ENCODE peak calls at places on chromosomes 11 and 22, in seven cellular contexts. K, T, M, R, Q, E and C are unnamed samples.

GRCh38 chr11:88543902-88544655 is 206.5 kb upstream of the CTSC start:
- DNase-seq in K (peak; percentile 87), E (peak; percentile 92), Q (peak; percentile 56), T (peak; percentile 56), M (peak; percentile 38), R (peak; percentile 69), C (peak; percentile 83)

GRCh38 chr22:17198188-17199130 is 20.8 kb downstream of the ADA2 start:
- DNase-seq in Q (no peak), R (peak; percentile 45), T (no peak), E (no peak), K (no peak), M (no peak), C (peak; percentile 87)

GRCh38 chr22:17097701-17098100 is 12.9 kb downstream of the IL17RA start:
- DNase-seq in Q (no peak), M (no peak), R (no peak), E (no peak), T (no peak), K (no peak), C (no peak)

GRCh38 chr11:104549019-104549418 is 349.2 kb downstream of the CASP12 start:
- DNase-seq in M (no peak), K (no peak), Q (no peak), R (no peak), E (no peak), T (no peak), C (no peak)

GRCh38 chr11:111393096-111393495 is 14.0 kb upstream of the POU2AF1 start:
- DNase-seq in Q (no peak), T (no peak), R (no peak), E (no peak), K (peak; percentile 25), M (no peak), C (no peak)

GRCh38 chr11:96338910-96339703 is 3.9 kb downstream of the MAML2 start:
- DNase-seq in R (peak; percentile 31), K (peak; percentile 92), T (peak; percentile 9), E (no peak), M (no peak), Q (no peak), C (no peak)

GRCh38 chr11:76444384-76445121 is at the start of gene EMSY:
- DNase-seq in T (peak; percentile 86), M (peak; percentile 95), E (peak; percentile 99), K (peak; percentile 99), Q (peak; percentile 94), R (peak; percentile 97), C (peak; percentile 98)

GRCh38 chr22:48761546-48761945 is 1066.1 kb downstream of the BRD1 start:
- DNase-seq in R (no peak), M (no peak), T (no peak), Q (no peak), E (no peak), K (no peak), C (no peak)

GRCh38 chr22:28232231-28232630 is 313.2 kb upstream of the PITPNB start:
- DNase-seq in R (no peak), Q (no peak), E (no peak), M (no peak), K (no peak), T (no peak), C (no peak)

GRCh38 chr11:128714881-128715280 is 21.0 kb downstream of the FLI1 start:
- DNase-seq in K (peak; percentile 81), E (no peak), T (no peak), R (no peak), Q (no peak), M (no peak), C (no peak)
- H3K4me1 ChIP-seq in K (peaks cover 37% of the 10 kb centered on the region), E (peaks cover 8% of the 10 kb centered on the region), T (peaks cover 93% of the 10 kb centered on the region), R (peaks cover 4% of the 10 kb centered on the region), Q (no peaks in the 10 kb centered on the region), M (peaks cover 35% of the 10 kb centered on the region), C (peaks cover 6% of the 10 kb centered on the region)

DNA sequence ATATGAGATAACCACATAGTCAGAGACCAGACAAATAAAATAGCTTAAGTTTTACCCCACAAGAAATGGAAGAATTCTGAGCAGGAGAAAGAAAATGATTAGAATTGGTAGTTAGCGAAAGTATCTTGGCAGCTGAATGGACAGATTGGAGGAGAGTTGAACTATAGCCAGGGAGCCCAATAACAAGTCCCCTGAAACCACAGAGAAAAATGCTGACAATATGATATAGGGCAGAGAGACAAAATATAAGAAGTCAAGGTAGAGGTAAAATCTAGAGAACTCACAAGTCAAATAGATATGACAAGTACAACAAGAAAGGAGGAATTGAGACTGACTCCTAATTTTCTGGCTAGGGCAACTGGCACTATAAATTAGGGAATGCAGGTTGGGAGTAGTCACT is 125.6 kb downstream of the MRTFA start:
- DNase-seq in K (no peak), M (no peak), Q (no peak), R (no peak), T (no peak), E (no peak), C (no peak)
- H3K4me1 ChIP-seq in K (peaks cover 54% of the 10 kb centered on the region), M (peaks cover 68% of the 10 kb centered on the region), Q (peaks cover 66% of the 10 kb centered on the region), R (no peaks in the 10 kb centered on the region), T (no peaks in the 10 kb centered on the region), E (peaks cover 53% of the 10 kb centered on the region), C (no peaks in the 10 kb centered on the region)

GRCh38 chr11:108931168-108931567 is 266.3 kb downstream of the DDX10 start:
- DNase-seq in E (no peak), M (no peak), T (no peak), K (no peak), Q (no peak), R (no peak), C (no peak)
- H3K4me1 ChIP-seq in E (peaks cover 4% of the 10 kb centered on the region), M (peaks cover 7% of the 10 kb centered on the region), T (no peaks in the 10 kb centered on the region), K (peaks cover 18% of the 10 kb centered on the region), Q (no peaks in the 10 kb centered on the region), R (no peaks in the 10 kb centered on the region), C (no peaks in the 10 kb centered on the region)

DNA sequence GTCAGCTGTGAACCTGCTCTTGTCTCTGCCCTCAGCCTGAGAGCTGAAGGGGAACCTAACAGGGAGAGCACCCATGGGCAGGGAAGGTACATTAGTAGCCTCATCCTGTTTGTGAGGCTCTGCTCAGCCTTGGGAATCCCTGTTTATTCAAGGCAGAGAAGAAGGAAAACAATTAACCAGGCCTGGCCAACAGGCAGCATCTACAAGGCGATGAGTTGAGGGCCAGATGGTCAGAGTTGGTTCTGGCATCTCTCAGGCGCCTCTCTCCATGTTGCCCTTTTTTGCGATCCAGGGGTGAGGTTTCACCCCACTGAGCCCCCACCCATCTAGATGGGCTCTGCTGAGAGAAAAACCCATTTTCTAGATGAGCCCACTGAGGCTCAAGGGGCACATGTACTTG is 54.0 kb upstream of the TOP3B start:
- DNase-seq in R (no peak), M (no peak), K (no peak), Q (no peak), E (no peak), T (no peak), C (no peak)
- H3K4me1 ChIP-seq in R (no peaks in the 10 kb centered on the region), M (peaks cover 5% of the 10 kb centered on the region), K (no peaks in the 10 kb centered on the region), Q (no peaks in the 10 kb centered on the region), E (no peaks in the 10 kb centered on the region), T (no peaks in the 10 kb centered on the region), C (no peaks in the 10 kb centered on the region)

GRCh38 chr11:65419773-65420481 is 2.7 kb upstream of the NEAT1 start:
- DNase-seq in M (peak; percentile 84), E (no peak), K (peak; percentile 91), R (peak; percentile 89), T (peak; percentile 55), Q (peak; percentile 90), C (no peak)

GRCh38 chr11:65422104-65422632 is 430 bp upstream of the NEAT1 start:
- DNase-seq in T (peak; percentile 88), Q (peak; percentile 99), M (peak; percentile 84), K (peak; percentile 94), R (peak; percentile 99), E (no peak), C (peak; percentile 89)

GRCh38 chr11:65419460-65419772 is 3.2 kb upstream of the NEAT1 start:
- DNase-seq in K (no peak), M (no peak), Q (peak; percentile 56), R (no peak), E (no peak), T (no peak), C (no peak)

GRCh38 chr11:65421204-65422103 is 1.1 kb upstream of the NEAT1 start:
- DNase-seq in E (no peak), R (peak; percentile 93), K (peak; percentile 99), M (peak; percentile 97), Q (peak; percentile 91), T (peak; percentile 81), C (no peak)

DNA sequence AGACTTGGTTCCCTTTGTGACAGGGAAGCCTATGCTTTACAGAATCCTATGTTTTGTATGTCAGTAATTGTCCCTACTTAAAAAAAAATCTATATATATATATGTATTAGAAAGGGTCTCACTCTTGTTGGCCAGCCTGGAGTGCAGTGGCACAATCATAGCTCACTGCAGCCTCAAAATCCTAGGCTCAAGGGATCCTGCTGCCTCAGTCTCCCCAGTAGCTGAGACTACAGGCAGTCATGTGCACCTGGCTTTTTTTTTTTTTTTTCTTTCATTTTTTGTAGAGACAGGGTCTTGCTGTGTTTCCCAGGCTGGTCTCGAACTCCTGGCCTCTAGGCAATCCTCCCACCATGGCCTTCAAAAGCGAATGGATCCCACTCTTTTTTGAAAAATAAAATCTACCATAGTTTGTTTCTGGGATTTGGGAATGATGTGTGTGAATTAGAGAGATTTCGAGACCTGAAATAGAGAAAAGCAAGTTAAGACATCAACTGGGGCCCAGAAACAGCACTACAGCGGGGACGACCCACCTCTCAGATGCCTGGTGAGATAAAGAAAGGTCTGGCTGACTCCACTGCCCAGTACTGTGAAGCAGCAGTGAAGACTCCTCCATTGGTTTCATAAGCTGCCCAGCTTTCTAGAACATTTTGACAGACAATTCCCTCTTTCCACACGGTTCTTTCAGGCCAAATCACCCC is 1.9 kb upstream of the NEAT1 start:
- DNase-seq in T (no peak), Q (no peak), M (no peak), K (no peak), E (no peak), R (no peak), C (no peak)
- H3K4me1 ChIP-seq in T (peaks cover 59% of the 10 kb centered on the region), Q (peaks cover 51% of the 10 kb centered on the region), M (peaks cover 51% of the 10 kb centered on the region), K (peaks cover 57% of the 10 kb centered on the region), E (peaks cover 62% of the 10 kb centered on the region), R (no peaks in the 10 kb centered on the region), C (peaks cover 35% of the 10 kb centered on the region)

DNA sequence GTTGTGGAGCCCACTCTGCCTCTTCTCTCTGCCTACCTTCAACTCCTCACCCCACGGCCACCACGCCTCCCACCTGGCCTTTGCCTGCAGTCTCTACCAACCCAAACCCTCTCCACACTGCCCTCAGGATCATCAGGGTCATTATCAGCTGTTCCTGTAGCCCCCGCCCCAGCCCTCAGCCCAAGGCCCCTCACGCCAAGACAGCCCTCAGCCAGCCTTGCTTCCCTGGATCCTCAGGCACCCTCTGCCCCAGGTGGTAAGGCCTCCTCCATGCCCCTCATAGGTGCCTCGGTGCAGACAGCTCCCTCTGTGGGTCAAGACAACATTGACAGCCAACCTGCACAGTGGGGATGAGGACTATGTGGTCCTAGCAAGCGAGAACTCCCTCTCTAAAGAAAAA is 1.7 kb downstream of the SBF1 start:
- DNase-seq in M (no peak), T (peak; percentile 36), K (no peak), R (no peak), E (peak; percentile 15), Q (peak; percentile 43), C (no peak)
- H3K4me1 ChIP-seq in M (peaks cover 53% of the 10 kb centered on the region), T (peaks cover 61% of the 10 kb centered on the region), K (peaks cover 64% of the 10 kb centered on the region), R (no peaks in the 10 kb centered on the region), E (peaks cover 15% of the 10 kb centered on the region), Q (peaks cover 26% of the 10 kb centered on the region), C (peaks cover 18% of the 10 kb centered on the region)

GRCh38 chr11:64848214-64848778 is 3.8 kb upstream of the CDC42BPG start:
- DNase-seq in Q (no peak), M (no peak), E (no peak), K (no peak), R (no peak), T (no peak), C (no peak)
- H3K4me1 ChIP-seq in Q (peaks cover 10% of the 10 kb centered on the region), M (peaks cover 50% of the 10 kb centered on the region), E (peaks cover 63% of the 10 kb centered on the region), K (peaks cover 39% of the 10 kb centered on the region), R (no peaks in the 10 kb centered on the region), T (peaks cover 72% of the 10 kb centered on the region), C (peaks cover 30% of the 10 kb centered on the region)